ENCODE peak calls at places on chromosome 3, in seven cellular contexts. N is uterus; C is effector memory CD4-positive, alpha-beta T cell; V is psoas muscle; P is right cardiac atrium; Q is body of pancreas; J is GM23338. A is an unnamed sample. For H3K4me1 and H3K27me3, the result is how much of the 10 kb centered on the place peaks cover.

GRCh38 chr3:9201278-9201677 is 48.2 kb downstream of the SRGAP3 start:
- DNase-seq in N (no peak), C (no peak), V (no peak), P (no peak), Q (no peak), J (no peak), A (no peak)

GRCh38 chr3:160869825-160870224 is 113.8 kb downstream of the PPM1L start:
- DNase-seq in N (no peak), C (no peak), V (peak), P (no peak), Q (peak), J (no peak), A (peak)

GRCh38 chr3:142027713-142028112 is 121.6 kb downstream of the TFDP2 start:
- DNase-seq in N (no peak), C (no peak), V (no peak), P (no peak), Q (peak), J (peak), A (no peak)

GRCh38 chr3:160665784-160666526 is 11.0 kb upstream of the ARL14 start:
- DNase-seq in N (no peak), C (no peak), V (no peak), P (no peak), Q (no peak), J (no peak), A (no peak)

GRCh38 chr3:36904641-36905040 is 40.2 kb downstream of the TRANK1 start:
- DNase-seq in N (no peak), C (no peak), V (no peak), P (no peak), Q (peak), J (peak), A (no peak)

GRCh38 chr3:153290278-153291015 is 128.4 kb downstream of the RAP2B start:
- DNase-seq in N (no peak), C (no peak), V (no peak), P (no peak), Q (no peak), J (no peak), A (no peak)

GRCh38 chr3:141331370-141332318 is 36.7 kb upstream of the ZBTB38 start:
- DNase-seq in N (peak), C (no peak), V (peak), P (peak), Q (peak), J (no peak), A (peak)

GRCh38 chr3:53102601-53103147 is 27.6 kb downstream of the RFT1 start:
- DNase-seq in N (no peak), C (no peak), V (no peak), P (no peak), Q (no peak), J (no peak), A (no peak)

GRCh38 chr3:168024537-168024941 is 71.2 kb downstream of the GOLIM4 start:
- DNase-seq in N (no peak), C (no peak), V (no peak), P (no peak), Q (no peak), J (no peak), A (peak)

GRCh38 chr3:156489462-156489911 is 65.4 kb downstream of the SSR3 start:
- DNase-seq in N (no peak), C (no peak), V (no peak), P (no peak), Q (no peak), J (no peak), A (no peak)

GRCh38 chr3:6732807-6733206 is 128.1 kb upstream of the GRM7 start:
- DNase-seq in N (no peak), C (no peak), V (no peak), P (no peak), Q (no peak), J (no peak), A (no peak)

GRCh38 chr3:45185461-45185860 is 39.3 kb upstream of the CDCP1 start:
- DNase-seq in N (no peak), C (no peak), V (no peak), P (no peak), Q (no peak), J (no peak), A (no peak)

GRCh38 chr3:177084616-177085015 is 112.7 kb downstream of the TBL1XR1 start:
- DNase-seq in N (no peak), C (no peak), V (no peak), P (no peak), Q (no peak), J (no peak), A (no peak)

GRCh38 chr3:33006571-33007286 is 55.3 kb downstream of the CCR4 start:
- DNase-seq in N (no peak), C (no peak), V (no peak), P (no peak), Q (no peak), J (no peak), A (no peak)

GRCh38 chr3:21979706-21980105 is 228.7 kb upstream of the ZNF385D start:
- DNase-seq in N (no peak), C (no peak), V (no peak), P (no peak), Q (no peak), J (no peak), A (no peak)

GRCh38 chr3:46923559-46924350 is 46.2 kb downstream of the PTH1R start:
- DNase-seq in N (peak), C (peak), V (peak), P (no peak), Q (peak), J (peak), A (no peak)

GRCh38 chr3:124669470-124669869 is 60.8 kb upstream of the UMPS start:
- DNase-seq in N (no peak), C (no peak), V (no peak), P (no peak), Q (no peak), J (no peak), A (no peak)

DNA sequence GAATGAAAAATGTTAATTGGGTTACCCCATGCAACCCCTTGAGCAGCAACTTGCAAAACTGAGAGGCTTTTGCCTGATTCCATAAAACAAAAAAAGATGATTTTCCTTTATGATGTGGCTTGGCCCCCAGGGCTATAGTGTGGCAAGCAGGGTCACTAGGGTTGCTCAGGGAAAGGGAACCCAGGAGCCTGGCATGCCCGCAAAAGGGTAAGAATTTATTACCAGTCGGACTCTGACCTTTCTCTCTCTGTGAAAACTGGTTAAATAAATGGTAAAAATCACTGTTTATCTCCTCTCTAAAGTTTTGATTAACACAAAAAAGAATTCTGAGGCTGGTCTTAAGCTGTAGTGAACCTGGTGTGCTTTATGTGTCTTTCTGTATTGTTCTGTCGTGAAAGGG is 37.7 kb upstream of the SEC61A1 start:
- DNase-seq in N (no peak), C (no peak), V (no peak), P (no peak), Q (no peak), J (no peak), A (no peak)
- H3K4me1 ChIP-seq in N (under half), C (under half), V (under half), P (under half), Q (under half), J (under half), A (under half)

GRCh38 chr3:50272911-50273688 is 4.2 kb downstream of the SEMA3B start:
- DNase-seq in N (peak), C (peak), V (peak), P (peak), Q (peak), J (peak), A (peak)

GRCh38 chr3:50275996-50276761 is 2.7 kb upstream of the LSMEM2 start:
- DNase-seq in N (no peak), C (no peak), V (no peak), P (peak), Q (no peak), J (peak), A (no peak)

GRCh38 chr3:50275160-50275995 is 3.5 kb upstream of the LSMEM2 start:
- DNase-seq in N (no peak), C (no peak), V (no peak), P (peak), Q (no peak), J (peak), A (peak)

GRCh38 chr3:50273689-50274065 is 4.7 kb downstream of the SEMA3B start:
- DNase-seq in N (no peak), C (no peak), V (no peak), P (no peak), Q (no peak), J (no peak), A (no peak)

DNA sequence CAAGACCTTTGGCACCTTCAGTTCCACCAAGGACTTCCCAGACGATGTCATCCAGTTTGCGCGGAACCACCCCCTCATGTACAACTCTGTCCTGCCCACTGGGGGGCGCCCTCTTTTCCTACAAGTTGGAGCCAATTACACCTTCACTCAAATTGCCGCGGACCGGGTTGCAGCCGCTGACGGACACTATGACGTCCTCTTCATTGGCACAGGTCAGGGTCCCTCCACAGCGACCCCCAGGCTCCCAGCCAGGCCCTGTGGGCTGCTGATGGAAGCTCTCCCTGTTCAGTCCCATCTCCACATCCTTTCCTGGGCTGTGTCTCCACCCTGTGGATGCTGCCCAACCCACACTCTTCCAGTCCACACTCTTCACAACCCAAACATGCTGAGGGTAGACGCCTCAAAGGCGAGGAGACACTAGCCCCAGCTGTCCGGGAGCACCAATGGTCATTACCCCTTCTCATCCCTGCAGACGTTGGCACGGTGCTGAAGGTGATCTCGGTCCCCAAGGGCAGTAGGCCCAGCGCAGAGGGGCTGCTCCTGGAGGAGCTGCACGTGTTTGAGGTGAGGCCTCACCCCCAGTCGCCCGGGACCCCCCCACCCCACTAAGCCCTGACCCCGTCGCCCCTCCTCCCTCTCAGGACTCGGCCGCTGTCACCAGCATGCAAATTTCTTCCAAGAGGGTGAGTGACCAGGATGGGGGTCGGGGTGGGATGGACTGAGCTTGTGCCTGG is 4.3 kb upstream of the LSMEM2 start:
- DNase-seq in N (no peak), C (peak), V (peak), P (peak), Q (peak), J (peak), A (peak)
- H3K27me3 ChIP-seq in N (under half), C (under half), V (under half), P (under half), Q (under half), J (half or more), A (under half)

DNA sequence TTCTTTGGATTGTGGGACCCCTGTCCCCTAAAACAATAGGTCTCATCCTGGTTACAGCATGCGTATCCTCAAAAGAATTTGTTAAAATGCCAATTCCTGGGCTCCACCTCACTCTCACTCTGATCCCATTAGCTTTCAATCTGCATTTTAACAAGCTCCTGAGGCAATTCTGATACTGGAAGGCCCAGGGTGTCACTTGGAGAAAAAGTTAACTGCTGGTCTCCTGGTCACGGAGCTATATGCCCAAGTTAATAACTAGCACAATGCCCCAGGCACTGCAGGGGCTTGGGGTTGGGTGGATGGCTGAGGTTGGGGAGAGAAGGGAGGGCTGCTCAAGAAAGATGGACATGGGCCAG is 4.4 kb downstream of the IL17RD start:
- DNase-seq in N (no peak), C (no peak), V (no peak), P (no peak), Q (no peak), J (no peak), A (no peak)
- H3K4me1 ChIP-seq in N (under half), C (under half), V (under half), P (under half), Q (under half), J (half or more), A (under half)

GRCh38 chr3:137764001-137764433 is at the start of gene SOX14:
- DNase-seq in N (no peak), C (no peak), V (no peak), P (no peak), Q (peak), J (peak), A (no peak)

GRCh38 chr3:137766069-137766960 is 2.2 kb downstream of the SOX14 start:
- DNase-seq in N (no peak), C (no peak), V (no peak), P (no peak), Q (no peak), J (peak), A (no peak)

GRCh38 chr3:137765310-137766033 is 1.4 kb downstream of the SOX14 start:
- DNase-seq in N (no peak), C (no peak), V (no peak), P (no peak), Q (no peak), J (peak), A (no peak)

GRCh38 chr3:137763594-137763938 is 549 bp upstream of the SOX14 start:
- DNase-seq in N (no peak), C (no peak), V (no peak), P (no peak), Q (no peak), J (peak), A (no peak)

DNA sequence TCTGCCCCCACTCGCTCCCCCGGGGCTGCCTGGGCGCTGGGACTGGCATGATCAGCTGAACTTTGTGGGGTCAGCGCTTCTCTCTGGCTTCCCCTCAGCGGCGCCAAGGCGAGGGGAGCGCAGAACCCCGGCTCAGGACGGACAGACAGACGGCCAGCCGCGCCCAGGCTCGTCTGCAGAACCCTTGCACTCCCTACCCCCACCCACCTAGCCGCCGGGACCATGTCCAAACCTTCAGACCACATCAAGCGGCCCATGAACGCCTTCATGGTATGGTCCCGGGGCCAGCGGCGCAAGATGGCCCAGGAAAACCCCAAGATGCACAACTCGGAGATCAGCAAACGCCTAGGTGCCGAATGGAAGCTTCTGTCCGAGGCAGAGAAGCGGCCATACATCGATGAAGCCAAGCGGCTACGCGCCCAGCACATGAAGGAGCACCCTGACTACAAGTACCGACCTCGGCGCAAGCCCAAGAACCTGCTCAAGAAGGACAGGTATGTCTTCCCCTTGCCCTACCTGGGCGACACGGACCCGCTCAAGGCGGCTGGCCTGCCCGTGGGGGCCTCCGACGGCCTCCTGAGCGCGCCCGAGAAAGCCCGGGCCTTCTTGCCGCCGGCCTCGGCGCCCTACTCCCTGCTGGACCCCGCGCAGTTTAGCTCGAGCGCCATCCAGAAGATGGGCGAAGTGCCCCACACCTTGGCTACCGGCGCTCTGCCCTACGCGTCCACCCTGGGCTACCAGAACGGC is 621 bp downstream of the SOX14 start:
- DNase-seq in N (no peak), C (no peak), V (no peak), P (peak), Q (no peak), J (peak), A (no peak)
- H3K27me3 ChIP-seq in N (half or more), C (under half), V (half or more), P (under half), Q (under half), J (half or more), A (half or more)

A was measured in heart right ventricle.